ENCODE peak calls at places on chromosome 12, in five cellular contexts. X is activated T-helper 1 cell treated with anti-CD3 and anti-CD28 coated beads, Interleukin-2, amount 50 U/mL, for 16 hours; M is progenitor cell of endocrine pancreas; W is Right ventricle myocardium superior; H is NCI-H1092 treated with DMSO at 0.1 percent for 48 hours. F is an unnamed sample.

GRCh38 chr12:80356092-80356491 is 87.9 kb upstream of the PTPRQ start:
- DNase-seq in X (no peak), M (no peak), W (no peak), H (no peak), F (no peak)

GRCh38 chr12:127044841-127045240 is 1222.1 kb upstream of the TMEM132C start:
- DNase-seq in X (no peak), M (no peak), W (no peak), H (no peak), F (no peak)

GRCh38 chr12:80192087-80192486 is 92.8 kb downstream of the OTOGL start:
- DNase-seq in X (no peak), M (no peak), W (no peak), H (no peak), F (no peak)

GRCh38 chr12:25376985-25377384 is 126.3 kb upstream of the KRAS start:
- DNase-seq in X (no peak), M (no peak), W (no peak), H (no peak), F (no peak)

GRCh38 chr12:104477812-104478388 is 21.2 kb downstream of the CHST11 start:
- DNase-seq in X (no peak), M (no peak), W (no peak), H (no peak), F (no peak)

GRCh38 chr12:68745376-68745903 is 536 bp upstream of the SLC35E3 start:
- DNase-seq in X (no peak), M (no peak), W (no peak), H (peak; percentile 27), F (no peak)

GRCh38 chr12:2960996-2961616 is 1.9 kb downstream of the TEAD4 start:
- DNase-seq in X (no peak), M (no peak), W (no peak), H (no peak), F (no peak)

GRCh38 chr12:79006306-79006705 is 141.7 kb downstream of the SYT1 start:
- DNase-seq in X (no peak), M (no peak), W (no peak), H (no peak), F (no peak)